ENCODE peak calls at places on chromosome 12, in nine cellular contexts. One of them, this sample, is unnamed.

GRCh38 chr12:108905725-108906124 is 25.8 kb downstream of the DAO start:
- DNase-seq in HCT116: no peak
- DNase-seq in left lung: no peak
- DNase-seq in left ventricle myocardium inferior: no peak
- DNase-seq in cardiac muscle cell: no peak
- DNase-seq in K562: no peak
- DNase-seq in ascending aorta: no peak
- DNase-seq in aorta: no peak
- DNase-seq in iPS DF 6.9: no peak
- DNase-seq in this sample: no peak

GRCh38 chr12:45289245-45290217 is 73.6 kb downstream of the ANO6 start:
- DNase-seq in HCT116: no peak
- DNase-seq in left lung: no peak
- DNase-seq in left ventricle myocardium inferior: no peak
- DNase-seq in cardiac muscle cell: no peak
- DNase-seq in K562: no peak
- DNase-seq in ascending aorta: no peak
- DNase-seq in aorta: no peak
- DNase-seq in iPS DF 6.9: no peak
- DNase-seq in this sample: peak; percentile 17

GRCh38 chr12:68350753-68351152 is 18.6 kb upstream of the MDM1 start:
- DNase-seq in HCT116: no peak
- DNase-seq in left lung: no peak
- DNase-seq in left ventricle myocardium inferior: no peak
- DNase-seq in cardiac muscle cell: no peak
- DNase-seq in K562: no peak
- DNase-seq in ascending aorta: no peak
- DNase-seq in aorta: no peak
- DNase-seq in iPS DF 6.9: no peak
- DNase-seq in this sample: no peak

GRCh38 chr12:25529738-25530137 is 23.3 kb downstream of the LMNTD1 start:
- DNase-seq in HCT116: no peak
- DNase-seq in left lung: no peak
- DNase-seq in left ventricle myocardium inferior: no peak
- DNase-seq in cardiac muscle cell: no peak
- DNase-seq in K562: no peak
- DNase-seq in ascending aorta: no peak
- DNase-seq in aorta: no peak
- DNase-seq in iPS DF 6.9: no peak
- DNase-seq in this sample: no peak

GRCh38 chr12:79692860-79693605 is 2.3 kb upstream of the PAWR start:
- DNase-seq in HCT116: no peak
- DNase-seq in left lung: no peak
- DNase-seq in left ventricle myocardium inferior: no peak
- DNase-seq in cardiac muscle cell: no peak
- DNase-seq in K562: no peak
- DNase-seq in ascending aorta: no peak
- DNase-seq in aorta: no peak
- DNase-seq in iPS DF 6.9: no peak
- DNase-seq in this sample: peak; percentile 4

GRCh38 chr12:55899035-55899434 is 28.7 kb downstream of the PYM1 start:
- DNase-seq in HCT116: no peak
- DNase-seq in left lung: no peak
- DNase-seq in left ventricle myocardium inferior: no peak
- DNase-seq in cardiac muscle cell: no peak
- DNase-seq in K562: peak; percentile 60
- DNase-seq in ascending aorta: no peak
- DNase-seq in aorta: no peak
- DNase-seq in iPS DF 6.9: no peak
- DNase-seq in this sample: no peak

GRCh38 chr12:102769323-102769916 is 147.6 kb downstream of the PAH start:
- DNase-seq in HCT116: peak; percentile 26
- DNase-seq in left lung: no peak
- DNase-seq in left ventricle myocardium inferior: peak; percentile 23
- DNase-seq in cardiac muscle cell: peak; percentile 57
- DNase-seq in K562: peak; percentile 53
- DNase-seq in ascending aorta: no peak
- DNase-seq in aorta: peak; percentile 53
- DNase-seq in iPS DF 6.9: peak; percentile 52
- DNase-seq in this sample: peak; percentile 87

GRCh38 chr12:47819544-47819901 is 180 bp downstream of the HDAC7 start:
- DNase-seq in HCT116: no peak
- DNase-seq in left lung: no peak
- DNase-seq in left ventricle myocardium inferior: no peak
- DNase-seq in cardiac muscle cell: no peak
- DNase-seq in K562: no peak
- DNase-seq in ascending aorta: no peak
- DNase-seq in aorta: no peak
- DNase-seq in iPS DF 6.9: no peak
- DNase-seq in this sample: no peak

GRCh38 chr12:124952801-124953200 is 36.1 kb downstream of the DHX37 start:
- DNase-seq in HCT116: no peak
- DNase-seq in left lung: no peak
- DNase-seq in left ventricle myocardium inferior: no peak
- DNase-seq in cardiac muscle cell: no peak
- DNase-seq in K562: no peak
- DNase-seq in ascending aorta: no peak
- DNase-seq in aorta: no peak
- DNase-seq in iPS DF 6.9: no peak
- DNase-seq in this sample: no peak

GRCh38 chr12:9750276-9751203 is 10.2 kb downstream of the CD69 start:
- DNase-seq in HCT116: peak; percentile 46
- DNase-seq in left lung: no peak
- DNase-seq in left ventricle myocardium inferior: no peak
- DNase-seq in cardiac muscle cell: peak; percentile 79
- DNase-seq in K562: peak; percentile 76
- DNase-seq in ascending aorta: no peak
- DNase-seq in aorta: no peak
- DNase-seq in iPS DF 6.9: peak; percentile 55
- DNase-seq in this sample: peak; percentile 81

GRCh38 chr12:132783917-132784531 is 22.4 kb upstream of the ANKLE2 start:
- DNase-seq in HCT116: no peak
- DNase-seq in left lung: peak; percentile 50
- DNase-seq in left ventricle myocardium inferior: peak; percentile 36
- DNase-seq in cardiac muscle cell: no peak
- DNase-seq in K562: no peak
- DNase-seq in ascending aorta: no peak
- DNase-seq in aorta: peak; percentile 85
- DNase-seq in iPS DF 6.9: no peak
- DNase-seq in this sample: no peak

GRCh38 chr12:78531831-78532230 is 332.7 kb upstream of the SYT1 start:
- DNase-seq in HCT116: no peak
- DNase-seq in left lung: no peak
- DNase-seq in left ventricle myocardium inferior: no peak
- DNase-seq in cardiac muscle cell: no peak
- DNase-seq in K562: no peak
- DNase-seq in ascending aorta: no peak
- DNase-seq in aorta: no peak
- DNase-seq in iPS DF 6.9: no peak
- DNase-seq in this sample: no peak

GRCh38 chr12:100185361-100185894 is 15.2 kb upstream of the ACTR6 start:
- DNase-seq in HCT116: no peak
- DNase-seq in left lung: no peak
- DNase-seq in left ventricle myocardium inferior: no peak
- DNase-seq in cardiac muscle cell: no peak
- DNase-seq in K562: no peak
- DNase-seq in ascending aorta: no peak
- DNase-seq in aorta: no peak
- DNase-seq in iPS DF 6.9: no peak
- DNase-seq in this sample: no peak

GRCh38 chr12:113071427-113072112 is 15.0 kb downstream of the DTX1 start:
- DNase-seq in HCT116: no peak
- DNase-seq in left lung: no peak
- DNase-seq in left ventricle myocardium inferior: no peak
- DNase-seq in cardiac muscle cell: no peak
- DNase-seq in K562: no peak
- DNase-seq in ascending aorta: no peak
- DNase-seq in aorta: no peak
- DNase-seq in iPS DF 6.9: no peak
- DNase-seq in this sample: no peak

GRCh38 chr12:6336079-6336858 is 5.6 kb downstream of the TNFRSF1A start:
- DNase-seq in HCT116: peak; percentile 96
- DNase-seq in left lung: peak; percentile 95
- DNase-seq in left ventricle myocardium inferior: peak; percentile 93
- DNase-seq in cardiac muscle cell: peak; percentile 93
- DNase-seq in K562: peak; percentile 90
- DNase-seq in ascending aorta: peak; percentile 87
- DNase-seq in aorta: peak; percentile 97
- DNase-seq in iPS DF 6.9: peak; percentile 96
- DNase-seq in this sample: peak; percentile 97

GRCh38 chr12:6336859-6337744 is 4.8 kb downstream of the TNFRSF1A start:
- DNase-seq in HCT116: no peak
- DNase-seq in left lung: no peak
- DNase-seq in left ventricle myocardium inferior: no peak
- DNase-seq in cardiac muscle cell: no peak
- DNase-seq in K562: peak; percentile 50
- DNase-seq in ascending aorta: no peak
- DNase-seq in aorta: peak; percentile 59
- DNase-seq in iPS DF 6.9: no peak
- DNase-seq in this sample: no peak

GRCh38 chr12:6334940-6335450 is 6.9 kb downstream of the TNFRSF1A start:
- DNase-seq in HCT116: no peak
- DNase-seq in left lung: no peak
- DNase-seq in left ventricle myocardium inferior: no peak
- DNase-seq in cardiac muscle cell: no peak
- DNase-seq in K562: no peak
- DNase-seq in ascending aorta: no peak
- DNase-seq in aorta: peak; percentile 48
- DNase-seq in iPS DF 6.9: no peak
- DNase-seq in this sample: no peak

GRCh38 chr12:6334359-6334758 is 7.5 kb downstream of the TNFRSF1A start:
- DNase-seq in HCT116: no peak
- DNase-seq in left lung: no peak
- DNase-seq in left ventricle myocardium inferior: no peak
- DNase-seq in cardiac muscle cell: no peak
- DNase-seq in K562: no peak
- DNase-seq in ascending aorta: no peak
- DNase-seq in aorta: no peak
- DNase-seq in iPS DF 6.9: no peak
- DNase-seq in this sample: no peak

DNA sequence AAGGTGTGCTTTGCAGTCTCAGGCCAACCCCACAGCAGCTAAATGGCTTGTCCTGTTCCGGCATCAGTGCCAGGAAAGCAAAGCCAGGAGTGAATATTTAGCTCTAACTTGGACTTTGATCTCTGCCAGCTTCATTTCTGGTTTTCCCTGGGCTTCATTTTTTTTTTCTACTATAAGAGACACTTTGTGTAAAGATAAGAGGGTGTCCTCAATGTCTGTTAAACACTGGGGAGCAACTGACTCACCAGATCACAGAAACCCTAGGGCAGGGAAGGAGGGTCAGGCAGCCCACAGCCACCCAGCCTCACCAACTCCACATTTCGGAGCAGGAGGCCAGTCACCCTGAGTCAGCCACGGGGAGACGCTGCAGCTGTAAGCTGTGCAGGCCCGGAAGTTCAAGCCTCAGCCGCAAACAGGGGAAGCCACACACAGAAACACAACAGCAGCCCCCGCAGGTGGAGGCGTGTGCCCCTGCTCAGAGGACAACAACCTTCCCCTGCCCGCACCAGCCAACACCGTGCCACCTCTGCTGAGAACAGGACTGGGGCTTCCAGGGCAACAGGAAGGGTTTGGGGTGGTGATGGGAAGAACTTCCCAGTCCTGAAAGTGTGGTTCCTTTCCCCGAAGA is 6.3 kb downstream of the TNFRSF1A start:
- DNase-seq in HCT116: no peak
- DNase-seq in left lung: peak; percentile 87
- DNase-seq in left ventricle myocardium inferior: peak; percentile 72
- DNase-seq in cardiac muscle cell: peak; percentile 53
- DNase-seq in K562: peak; percentile 76
- DNase-seq in ascending aorta: peak; percentile 65
- DNase-seq in aorta: peak; percentile 92
- DNase-seq in iPS DF 6.9: no peak
- DNase-seq in this sample: peak; percentile 70
- H3K4me1 ChIP-seq in HCT116: peaks cover 55% of the 10 kb centered on the region
- H3K4me1 ChIP-seq in left lung: peaks cover 91% of the 10 kb centered on the region
- H3K4me1 ChIP-seq in left ventricle myocardium inferior: peaks cover 88% of the 10 kb centered on the region
- H3K4me1 ChIP-seq in cardiac muscle cell: peaks cover 38% of the 10 kb centered on the region
- H3K4me1 ChIP-seq in K562: peaks cover 27% of the 10 kb centered on the region
- H3K4me1 ChIP-seq in ascending aorta: peaks cover 52% of the 10 kb centered on the region
- H3K4me1 ChIP-seq in aorta: no peaks in the 10 kb centered on the region
- H3K4me1 ChIP-seq in iPS DF 6.9: peaks cover 20% of the 10 kb centered on the region
- H3K4me1 ChIP-seq in this sample: peaks cover 57% of the 10 kb centered on the region

DNA sequence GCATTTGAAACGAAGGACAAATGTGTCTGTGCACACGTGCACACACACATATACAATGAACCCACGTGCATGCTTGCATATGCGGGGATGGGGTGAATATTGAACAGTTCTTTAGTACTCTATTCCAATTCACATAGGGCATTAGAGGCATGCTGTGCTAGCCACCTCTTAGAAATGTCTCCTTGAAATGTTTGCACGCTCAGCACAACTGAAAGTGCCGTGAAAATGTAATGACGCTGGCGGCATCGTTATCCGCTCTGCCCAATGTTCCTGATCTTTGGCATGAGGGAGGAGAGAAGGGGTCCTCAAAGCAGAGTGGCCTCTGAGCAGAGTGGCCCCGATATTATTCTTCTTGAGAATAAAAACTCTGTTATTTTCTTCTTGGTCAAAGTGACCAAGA is 37.9 kb downstream of the CIT start:
- DNase-seq in HCT116: no peak
- DNase-seq in left lung: no peak
- DNase-seq in left ventricle myocardium inferior: no peak
- DNase-seq in cardiac muscle cell: no peak
- DNase-seq in K562: no peak
- DNase-seq in ascending aorta: no peak
- DNase-seq in aorta: no peak
- DNase-seq in iPS DF 6.9: no peak
- DNase-seq in this sample: no peak
- H3K4me1 ChIP-seq in HCT116: no peaks in the 10 kb centered on the region
- H3K4me1 ChIP-seq in left lung: no peaks in the 10 kb centered on the region
- H3K4me1 ChIP-seq in left ventricle myocardium inferior: no peaks in the 10 kb centered on the region
- H3K4me1 ChIP-seq in cardiac muscle cell: no peaks in the 10 kb centered on the region
- H3K4me1 ChIP-seq in K562: no peaks in the 10 kb centered on the region
- H3K4me1 ChIP-seq in ascending aorta: no peaks in the 10 kb centered on the region
- H3K4me1 ChIP-seq in aorta: no peaks in the 10 kb centered on the region
- H3K4me1 ChIP-seq in iPS DF 6.9: no peaks in the 10 kb centered on the region
- H3K4me1 ChIP-seq in this sample: peaks cover 5% of the 10 kb centered on the region

DNA sequence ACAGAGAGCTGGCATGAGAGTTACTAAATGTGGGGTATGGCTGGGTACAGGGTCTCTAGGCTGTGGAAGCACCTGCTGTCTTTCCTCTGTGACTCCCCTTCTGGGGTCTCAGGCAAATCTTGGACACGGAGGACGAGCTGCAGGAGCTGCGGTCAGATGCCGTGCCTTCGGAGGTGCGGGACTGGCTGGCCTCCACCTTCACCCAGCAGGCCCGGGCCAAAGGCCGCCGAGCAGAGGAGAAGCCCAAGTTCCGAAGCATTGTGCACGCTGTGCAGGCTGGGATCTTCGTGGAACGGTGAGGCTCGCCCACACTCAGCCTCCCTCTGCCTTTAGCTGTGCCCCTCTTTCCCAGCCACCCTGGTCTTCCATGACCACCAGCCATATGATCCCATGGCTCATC is 19.4 kb downstream of the PPP1R1A start:
- DNase-seq in HCT116: no peak
- DNase-seq in left lung: no peak
- DNase-seq in left ventricle myocardium inferior: no peak
- DNase-seq in cardiac muscle cell: no peak
- DNase-seq in K562: no peak
- DNase-seq in ascending aorta: no peak
- DNase-seq in aorta: no peak
- DNase-seq in iPS DF 6.9: no peak
- DNase-seq in this sample: no peak
- H3K4me1 ChIP-seq in HCT116: no peaks in the 10 kb centered on the region
- H3K4me1 ChIP-seq in left lung: no peaks in the 10 kb centered on the region
- H3K4me1 ChIP-seq in left ventricle myocardium inferior: no peaks in the 10 kb centered on the region
- H3K4me1 ChIP-seq in cardiac muscle cell: peaks cover 21% of the 10 kb centered on the region
- H3K4me1 ChIP-seq in K562: peaks cover 3% of the 10 kb centered on the region
- H3K4me1 ChIP-seq in ascending aorta: peaks cover 6% of the 10 kb centered on the region
- H3K4me1 ChIP-seq in aorta: peaks cover 9% of the 10 kb centered on the region
- H3K4me1 ChIP-seq in iPS DF 6.9: peaks cover 12% of the 10 kb centered on the region
- H3K4me1 ChIP-seq in this sample: peaks cover 20% of the 10 kb centered on the region

GRCh38 chr12:69905801-69906200 is 80.8 kb downstream of the MYRFL start:
- DNase-seq in HCT116: no peak
- DNase-seq in left lung: no peak
- DNase-seq in left ventricle myocardium inferior: no peak
- DNase-seq in cardiac muscle cell: no peak
- DNase-seq in K562: no peak
- DNase-seq in ascending aorta: no peak
- DNase-seq in aorta: no peak
- DNase-seq in iPS DF 6.9: no peak
- DNase-seq in this sample: no peak
- H3K4me1 ChIP-seq in HCT116: no peaks in the 10 kb centered on the region
- H3K4me1 ChIP-seq in left lung: peaks cover 2% of the 10 kb centered on the region
- H3K4me1 ChIP-seq in left ventricle myocardium inferior: peaks cover 12% of the 10 kb centered on the region
- H3K4me1 ChIP-seq in cardiac muscle cell: no peaks in the 10 kb centered on the region
- H3K4me1 ChIP-seq in K562: no peaks in the 10 kb centered on the region
- H3K4me1 ChIP-seq in ascending aorta: peaks cover 7% of the 10 kb centered on the region
- H3K4me1 ChIP-seq in aorta: no peaks in the 10 kb centered on the region
- H3K4me1 ChIP-seq in iPS DF 6.9: no peaks in the 10 kb centered on the region
- H3K4me1 ChIP-seq in this sample: peaks cover 31% of the 10 kb centered on the region

This sample was measured in A673.